ENCODE peak calls at places on chromosome 9, in seven cellular contexts. N is DMS 273 treated with DMSO at 0.1 percent for 48 hours; W is AG04450; B is amniotic stem cell; U is SJSA1; E is glomerular endothelial cell; I is activated CD4-positive, alpha-beta T cell treated with anti-CD3 and anti-CD28 coated beads, Interleukin-2, amount 10 ng/mL, durations not matched to agents 7 days and 5 days. Q is an unnamed sample.

GRCh38 chr9:96241391-96241809 is 60.6 kb downstream of the HSD17B3 start:
- DNase-seq in W (no peak), E (no peak), B (no peak), U (no peak), I (peak), N (no peak), Q (no peak)

GRCh38 chr9:123326662-123327093 is 29.3 kb upstream of the CRB2 start:
- DNase-seq in U (no peak), N (no peak), I (no peak), E (no peak), B (no peak), W (no peak), Q (no peak)

GRCh38 chr9:72635197-72635596 is 113.8 kb downstream of the TMC1 start:
- DNase-seq in I (peak), B (no peak), N (no peak), U (no peak), W (no peak), E (no peak), Q (no peak)

GRCh38 chr9:126398403-126399058 is 71.9 kb downstream of the MVB12B start:
- DNase-seq in I (peak), N (no peak), B (no peak), W (peak), U (peak), E (no peak), Q (peak)

GRCh38 chr9:72534931-72535330 is 13.5 kb downstream of the TMC1 start:
- DNase-seq in E (no peak), I (no peak), W (no peak), N (no peak), B (no peak), U (no peak), Q (no peak)

GRCh38 chr9:118891213-118891612 is 478.0 kb downstream of the BRINP1 start:
- DNase-seq in N (no peak), U (no peak), I (no peak), B (no peak), W (no peak), E (no peak), Q (no peak)

GRCh38 chr9:88076286-88077070 is 61.8 kb downstream of the SPATA31C2 start:
- DNase-seq in U (peak), I (peak), B (no peak), E (no peak), W (peak), N (peak), Q (peak)

GRCh38 chr9:121133104-121133816 is 58.5 kb downstream of the CNTRL start:
- DNase-seq in U (no peak), E (no peak), W (no peak), B (no peak), N (no peak), I (peak), Q (no peak)

GRCh38 chr9:120735009-120735408 is 20.7 kb upstream of the MEGF9 start:
- DNase-seq in B (no peak), I (no peak), E (no peak), N (no peak), W (no peak), U (no peak), Q (no peak)

GRCh38 chr9:99601506-99601905 is 220.2 kb upstream of the NR4A3 start:
- DNase-seq in B (no peak), W (no peak), U (no peak), E (no peak), I (no peak), N (no peak), Q (no peak)

GRCh38 chr9:14156046-14156445 is 157.9 kb downstream of the NFIB start:
- DNase-seq in B (no peak), U (no peak), E (no peak), W (no peak), I (no peak), N (no peak), Q (no peak)

GRCh38 chr9:136588663-136589464 is 43.0 kb upstream of the NOTCH1 start:
- DNase-seq in N (no peak), E (no peak), W (no peak), U (no peak), I (no peak), B (no peak), Q (no peak)

GRCh38 chr9:110623462-110624025 is 44.0 kb upstream of the SVEP1 start:
- DNase-seq in E (peak), W (no peak), B (peak), N (peak), I (peak), U (no peak), Q (peak)

GRCh38 chr9:117734082-117734481 is 29.9 kb downstream of the TLR4 start:
- DNase-seq in B (no peak), E (no peak), U (no peak), N (no peak), I (no peak), W (no peak), Q (no peak)

GRCh38 chr9:112132356-112132755 is 42.7 kb downstream of the SUSD1 start:
- DNase-seq in B (no peak), E (no peak), W (peak), N (no peak), I (no peak), U (no peak), Q (no peak)

GRCh38 chr9:3181049-3181953 is 337.4 kb upstream of the PUM3 start:
- DNase-seq in B (no peak), E (no peak), W (no peak), N (peak), I (peak), U (no peak), Q (peak)

GRCh38 chr9:134811673-134812668 is 68.6 kb upstream of the FCN2 start:
- DNase-seq in W (peak), I (no peak), B (peak), E (no peak), N (peak), U (peak), Q (no peak)

GRCh38 chr9:136399176-136400037 is 563 bp downstream of the SNAPC4 start:
- DNase-seq in N (no peak), W (no peak), B (no peak), U (no peak), I (peak), E (no peak), Q (no peak)

GRCh38 chr9:129467739-129468666 is 152.9 kb downstream of the C9orf50 start:
- DNase-seq in E (no peak), N (no peak), U (no peak), B (no peak), I (no peak), W (no peak), Q (no peak)

GRCh38 chr9:94819161-94819677 is 92.7 kb downstream of the AOPEP start:
- DNase-seq in B (no peak), E (no peak), I (no peak), W (no peak), N (no peak), U (peak), Q (peak)

GRCh38 chr9:17120203-17120602 is 14.6 kb upstream of the CNTLN start:
- DNase-seq in B (no peak), U (no peak), E (no peak), N (no peak), I (no peak), W (no peak), Q (no peak)

GRCh38 chr9:18743421-18743820 is 269.5 kb downstream of the ADAMTSL1 start:
- DNase-seq in B (no peak), I (no peak), U (no peak), E (no peak), N (no peak), W (no peak), Q (no peak)

Q was measured in SK-N-DZ.